ENCODE peak calls at places on chromosomes 16 and 17, in six cellular contexts. Y is left lung; L is breast epithelium; D is heart left ventricle; Z is CD4-positive, alpha-beta T cell; I is left ventricle myocardium inferior. K is an unnamed sample. For H3K9me3, the result is how much of the 10 kb centered on the place peaks cover.

GRCh38 chr16:50573947-50574751 is 26.0 kb downstream of the NKD1 start:
- DNase-seq in Y (no peak), L (no peak), D (no peak), Z (no peak), I (no peak), K (no peak)

GRCh38 chr17:27494192-27495091 is 38.2 kb downstream of the KSR1 start:
- DNase-seq in Y (peak), L (peak), D (peak), Z (no peak), I (peak), K (peak)

GRCh38 chr17:17892731-17893130 is 55.9 kb upstream of the SREBF1 start:
- DNase-seq in Y (no peak), L (no peak), D (no peak), Z (no peak), I (no peak), K (no peak)

GRCh38 chr17:55487727-55488436 is 23.4 kb downstream of the SMIM36 start:
- DNase-seq in Y (no peak), L (no peak), D (no peak), Z (no peak), I (no peak), K (peak)

GRCh38 chr17:32350662-32351418 is 883 bp downstream of the ZNF207 start:
- DNase-seq in Y (no peak), L (no peak), D (no peak), Z (peak), I (no peak), K (peak)

GRCh38 chr17:30519707-30520106 is 42.5 kb downstream of the GOSR1 start:
- DNase-seq in Y (no peak), L (no peak), D (no peak), Z (no peak), I (no peak), K (no peak)

GRCh38 chr17:40340880-40341807 is 23.4 kb downstream of the GJD3 start:
- DNase-seq in Y (peak), L (peak), D (peak), Z (peak), I (peak), K (peak)

GRCh38 chr17:27246537-27246936 is 47.4 kb upstream of the WSB1 start:
- DNase-seq in Y (no peak), L (no peak), D (no peak), Z (no peak), I (no peak), K (no peak)

GRCh38 chr17:28615260-28615940 is 1.4 kb upstream of the RSKR start:
- DNase-seq in Y (no peak), L (no peak), D (no peak), Z (no peak), I (no peak), K (no peak)

GRCh38 chr16:71448274-71448866 is 6.5 kb upstream of the TLE7 start:
- DNase-seq in Y (no peak), L (no peak), D (no peak), Z (no peak), I (no peak), K (no peak)
- H3K9me3 ChIP-seq in Y (half or more), L (half or more), D (half or more), Z (half or more), I (half or more), K (under half)

DNA sequence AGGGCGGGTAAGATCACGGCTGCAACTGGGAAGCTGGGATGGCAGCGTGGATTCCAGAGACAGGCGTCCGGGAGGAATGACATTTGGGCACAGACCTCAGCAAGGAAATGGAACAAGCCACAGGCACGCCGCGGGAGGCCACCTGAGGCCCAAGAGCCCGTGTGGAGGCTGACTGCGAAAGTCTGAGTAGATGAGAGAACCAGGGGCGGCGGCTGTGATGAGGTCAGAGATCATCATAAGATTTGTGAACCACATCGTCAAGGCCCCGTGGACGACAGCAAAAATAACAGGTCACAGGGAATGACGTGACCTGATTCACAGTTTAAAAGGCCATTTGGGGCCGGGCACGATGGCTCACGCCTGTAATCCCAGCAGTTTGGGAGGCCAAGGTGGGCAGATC is 48.2 kb downstream of the MRM3 start:
- DNase-seq in Y (no peak), L (no peak), D (no peak), Z (no peak), I (no peak), K (no peak)
- H3K9me3 ChIP-seq in Y (under half), L (under half), D (under half), Z (under half), I (under half), K (under half)

GRCh38 chr17:11251561-11252107 is 10.6 kb downstream of the SHISA6 start:
- DNase-seq in Y (no peak), L (no peak), D (no peak), Z (no peak), I (no peak), K (no peak)
- H3K9me3 ChIP-seq in Y (under half), L (under half), D (under half), Z (under half), I (under half), K (under half)

GRCh38 chr16:88781140-88782077 is 3.6 kb downstream of the PIEZO1 start:
- DNase-seq in Y (peak), L (no peak), D (no peak), Z (peak), I (no peak), K (no peak)

GRCh38 chr16:88784074-88784855 is 755 bp downstream of the PIEZO1 start:
- DNase-seq in Y (peak), L (peak), D (peak), Z (no peak), I (peak), K (peak)

GRCh38 chr16:88784856-88785105 is 239 bp downstream of the PIEZO1 start:
- DNase-seq in Y (no peak), L (no peak), D (no peak), Z (no peak), I (no peak), K (no peak)

GRCh38 chr16:88783391-88784073 is 1.5 kb downstream of the PIEZO1 start:
- DNase-seq in Y (no peak), L (no peak), D (no peak), Z (no peak), I (no peak), K (no peak)

DNA sequence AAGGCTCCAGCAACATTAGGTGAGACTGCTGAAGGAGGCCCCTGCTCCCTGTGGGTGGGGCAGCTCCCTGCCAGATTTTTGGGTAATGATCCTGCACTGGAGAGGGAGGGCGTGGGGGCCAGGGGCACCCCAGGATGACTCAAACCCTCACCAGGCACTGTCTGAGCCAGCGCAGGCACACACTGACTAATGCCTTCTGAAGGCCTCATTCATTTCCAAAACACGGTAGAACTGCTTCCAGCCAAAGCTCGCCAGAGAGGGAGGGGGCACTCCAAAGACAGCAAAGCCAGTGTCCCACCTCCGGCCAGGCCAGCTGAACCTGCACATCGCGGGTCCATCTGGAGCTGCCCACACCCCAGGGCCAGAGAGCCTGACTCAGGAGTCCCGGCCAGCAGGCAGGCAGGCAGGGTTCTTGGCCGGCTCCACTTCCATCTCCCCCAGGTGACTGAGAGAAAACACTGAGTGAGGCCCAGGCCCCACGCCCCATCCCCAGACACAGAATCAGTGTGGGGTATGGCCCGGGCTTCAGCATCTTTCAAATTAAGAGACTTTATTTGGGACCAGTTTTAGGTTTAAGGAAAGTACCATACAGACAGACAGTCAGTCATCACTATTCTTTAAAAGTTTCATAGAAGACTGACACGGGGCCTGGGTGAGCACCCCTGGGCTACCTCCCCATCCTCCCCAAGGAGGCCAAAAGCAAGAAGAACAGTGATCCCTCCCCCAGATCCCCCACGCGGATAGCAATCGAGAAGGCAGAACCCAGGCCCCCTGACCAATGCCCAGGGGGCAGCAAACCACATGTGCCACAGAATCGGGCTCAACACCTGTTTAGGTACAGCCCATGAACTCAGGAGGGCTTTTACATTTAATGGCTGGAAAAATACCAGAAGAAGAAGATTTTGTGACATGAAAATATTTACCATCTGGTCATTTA is 2.3 kb downstream of the PIEZO1 start:
- DNase-seq in Y (no peak), L (no peak), D (no peak), Z (no peak), I (no peak), K (no peak)
- H3K9me3 ChIP-seq in Y (under half), L (under half), D (under half), Z (under half), I (under half), K (under half)

DNA sequence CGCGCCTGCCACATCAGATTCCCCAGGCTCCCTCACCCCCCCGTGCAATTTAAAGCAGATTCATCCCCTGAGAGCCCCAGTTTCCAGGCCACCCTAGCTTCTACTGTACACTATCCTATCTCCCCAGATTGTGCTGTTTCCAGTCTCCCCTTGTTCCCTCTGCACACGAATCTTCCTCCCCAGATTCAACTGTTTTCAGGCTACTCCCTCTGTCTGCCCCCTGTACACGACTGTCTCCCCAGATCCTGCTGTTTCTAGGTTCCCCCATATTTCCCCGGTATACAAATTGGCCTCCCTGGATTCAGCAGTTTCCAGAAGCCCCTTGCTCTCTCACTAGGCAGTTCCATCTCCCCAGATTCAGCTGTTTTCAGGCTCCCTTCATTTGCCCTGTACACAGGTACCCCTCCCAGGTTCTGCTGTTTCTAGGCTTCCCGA is 23.0 kb downstream of the COPZ2 start:
- DNase-seq in Y (no peak), L (no peak), D (no peak), Z (no peak), I (no peak), K (no peak)
- H3K9me3 ChIP-seq in Y (under half), L (under half), D (under half), Z (under half), I (under half), K (under half)

DNA sequence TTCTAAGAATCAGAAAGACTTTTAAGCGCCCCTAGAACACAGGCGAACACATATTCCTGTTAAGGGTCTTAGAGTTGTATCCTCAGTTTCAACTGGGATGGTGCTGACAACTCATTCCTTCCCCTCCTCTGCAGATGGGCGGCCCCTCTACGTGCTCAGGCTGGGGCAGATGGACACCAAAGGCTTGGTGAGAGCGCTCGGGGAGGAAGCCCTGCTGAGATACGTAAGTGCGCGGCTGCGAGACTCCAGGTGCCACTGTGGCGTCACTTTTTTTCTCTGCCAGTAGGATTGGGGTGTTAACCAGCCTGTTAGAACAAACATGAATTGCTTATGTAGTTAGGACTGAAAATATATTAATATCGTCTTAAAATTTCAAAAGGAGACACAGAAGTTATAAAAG is 62.7 kb downstream of the SEC14L1 start:
- DNase-seq in Y (no peak), L (no peak), D (no peak), Z (no peak), I (no peak), K (no peak)
- H3K9me3 ChIP-seq in Y (under half), L (under half), D (under half), Z (under half), I (under half), K (under half)

DNA sequence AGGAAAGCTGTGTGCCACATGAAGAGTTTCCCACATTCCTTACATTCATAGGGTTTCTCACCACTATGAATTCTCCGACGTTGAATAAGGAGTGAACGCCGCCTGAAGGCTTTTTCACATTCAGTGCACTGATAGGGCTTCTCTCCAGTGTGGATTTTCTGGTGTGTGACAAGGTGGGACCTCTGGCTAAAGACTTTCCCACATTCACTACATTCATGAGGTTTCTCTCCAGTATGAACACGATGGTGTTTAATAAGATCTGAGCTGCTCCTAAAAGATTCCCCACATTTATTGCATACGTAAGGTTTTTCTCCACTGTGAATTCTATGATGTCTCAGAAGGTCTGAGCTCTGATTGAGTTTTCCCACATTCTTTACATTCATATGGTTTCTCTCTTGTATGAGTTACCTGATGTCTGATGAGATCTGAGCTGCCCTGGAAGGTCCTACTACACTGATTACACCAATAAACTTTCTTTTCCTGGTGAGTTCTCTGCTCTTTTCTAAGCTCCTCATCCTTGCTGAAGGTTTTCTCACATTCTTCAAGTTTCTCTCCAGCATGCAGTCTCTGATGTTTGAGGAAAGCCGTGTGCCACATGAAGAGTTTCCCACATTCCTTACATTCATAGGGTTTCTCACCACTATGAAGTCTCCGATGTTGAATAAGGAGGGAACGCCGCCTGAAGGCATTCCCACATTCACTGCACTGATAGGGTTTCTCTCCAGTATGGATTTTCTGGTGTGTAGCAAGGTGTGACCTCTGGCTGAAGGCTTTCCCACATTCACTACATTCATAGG is 10.0 kb downstream of the ZNF594 start:
- DNase-seq in Y (no peak), L (no peak), D (no peak), Z (no peak), I (no peak), K (no peak)
- H3K9me3 ChIP-seq in Y (half or more), L (half or more), D (half or more), Z (half or more), I (half or more), K (under half)